ENCODE peak calls at places on chromosomes 12 and 14, in nine cellular contexts. One of them, this sample, is unnamed.

GRCh38 chr12:63387736-63388135 is 236.7 kb upstream of the AVPR1A start:
- DNase-seq in H9: no peak
- DNase-seq in astrocyte of the spinal cord: no peak
- DNase-seq in NB4: no peak
- DNase-seq in cardiac muscle cell: no peak
- DNase-seq in epithelial cell of esophagus: no peak
- DNase-seq in HFFc6: no peak
- DNase-seq in lower lobe of right lung: no peak
- DNase-seq in IMR-90: no peak
- DNase-seq in this sample: no peak

GRCh38 chr14:99875421-99875820 is 82.2 kb downstream of the EML1 start:
- DNase-seq in H9: no peak
- DNase-seq in astrocyte of the spinal cord: no peak
- DNase-seq in NB4: no peak
- DNase-seq in cardiac muscle cell: no peak
- DNase-seq in epithelial cell of esophagus: no peak
- DNase-seq in HFFc6: no peak
- DNase-seq in lower lobe of right lung: no peak
- DNase-seq in IMR-90: no peak
- DNase-seq in this sample: no peak

GRCh38 chr14:19823765-19824164 is 20.2 kb downstream of the OR4N2 start:
- DNase-seq in H9: no peak
- DNase-seq in astrocyte of the spinal cord: no peak
- DNase-seq in NB4: no peak
- DNase-seq in cardiac muscle cell: no peak
- DNase-seq in epithelial cell of esophagus: peak; percentile 0
- DNase-seq in HFFc6: peak; percentile 4
- DNase-seq in lower lobe of right lung: no peak
- DNase-seq in IMR-90: no peak
- DNase-seq in this sample: no peak

GRCh38 chr14:27228053-27228452 is 630.2 kb upstream of the NOVA1 start:
- DNase-seq in H9: no peak
- DNase-seq in astrocyte of the spinal cord: no peak
- DNase-seq in NB4: no peak
- DNase-seq in cardiac muscle cell: no peak
- DNase-seq in epithelial cell of esophagus: peak; percentile 26
- DNase-seq in HFFc6: no peak
- DNase-seq in lower lobe of right lung: no peak
- DNase-seq in IMR-90: no peak
- DNase-seq in this sample: no peak

GRCh38 chr14:71382315-71382714 is 475.1 kb downstream of the PCNX1 start:
- DNase-seq in H9: no peak
- DNase-seq in astrocyte of the spinal cord: no peak
- DNase-seq in NB4: no peak
- DNase-seq in cardiac muscle cell: no peak
- DNase-seq in epithelial cell of esophagus: no peak
- DNase-seq in HFFc6: no peak
- DNase-seq in lower lobe of right lung: no peak
- DNase-seq in IMR-90: no peak
- DNase-seq in this sample: no peak

GRCh38 chr12:93336344-93336743 is 41.4 kb upstream of the NUDT4 start:
- DNase-seq in H9: no peak
- DNase-seq in astrocyte of the spinal cord: peak; percentile 70
- DNase-seq in NB4: no peak
- DNase-seq in cardiac muscle cell: peak; percentile 62
- DNase-seq in epithelial cell of esophagus: no peak
- DNase-seq in HFFc6: no peak
- DNase-seq in lower lobe of right lung: no peak
- DNase-seq in IMR-90: peak; percentile 22
- DNase-seq in this sample: no peak

GRCh38 chr14:38197001-38197760 is 10.5 kb upstream of the SSTR1 start:
- DNase-seq in H9: no peak
- DNase-seq in astrocyte of the spinal cord: peak; percentile 22
- DNase-seq in NB4: no peak
- DNase-seq in cardiac muscle cell: peak; percentile 30
- DNase-seq in epithelial cell of esophagus: no peak
- DNase-seq in HFFc6: no peak
- DNase-seq in lower lobe of right lung: no peak
- DNase-seq in IMR-90: peak; percentile 38
- DNase-seq in this sample: no peak

GRCh38 chr14:23358553-23359166 is 6.0 kb upstream of the SLC22A17 start:
- DNase-seq in H9: peak; percentile 13
- DNase-seq in astrocyte of the spinal cord: no peak
- DNase-seq in NB4: no peak
- DNase-seq in cardiac muscle cell: no peak
- DNase-seq in epithelial cell of esophagus: no peak
- DNase-seq in HFFc6: no peak
- DNase-seq in lower lobe of right lung: no peak
- DNase-seq in IMR-90: no peak
- DNase-seq in this sample: no peak

GRCh38 chr12:12562016-12562483 is 613 bp downstream of the DUSP16 start:
- DNase-seq in H9: peak; percentile 51
- DNase-seq in astrocyte of the spinal cord: no peak
- DNase-seq in NB4: peak; percentile 50
- DNase-seq in cardiac muscle cell: peak; percentile 50
- DNase-seq in epithelial cell of esophagus: peak; percentile 41
- DNase-seq in HFFc6: no peak
- DNase-seq in lower lobe of right lung: peak; percentile 60
- DNase-seq in IMR-90: peak; percentile 18
- DNase-seq in this sample: peak; percentile 36

GRCh38 chr12:18250313-18250916 is 10.9 kb upstream of the PIK3C2G start:
- DNase-seq in H9: no peak
- DNase-seq in astrocyte of the spinal cord: peak; percentile 78
- DNase-seq in NB4: peak; percentile 79
- DNase-seq in cardiac muscle cell: peak; percentile 82
- DNase-seq in epithelial cell of esophagus: peak; percentile 75
- DNase-seq in HFFc6: peak; percentile 66
- DNase-seq in lower lobe of right lung: no peak
- DNase-seq in IMR-90: peak; percentile 76
- DNase-seq in this sample: peak; percentile 2

GRCh38 chr12:68440068-68440581 is 108.0 kb upstream of the MDM1 start:
- DNase-seq in H9: no peak
- DNase-seq in astrocyte of the spinal cord: peak; percentile 48
- DNase-seq in NB4: no peak
- DNase-seq in cardiac muscle cell: peak; percentile 40
- DNase-seq in epithelial cell of esophagus: peak; percentile 73
- DNase-seq in HFFc6: peak; percentile 22
- DNase-seq in lower lobe of right lung: no peak
- DNase-seq in IMR-90: peak; percentile 70
- DNase-seq in this sample: no peak

GRCh38 chr12:4987076-4987775 is 56.5 kb upstream of the KCNA5 start:
- DNase-seq in H9: no peak
- DNase-seq in astrocyte of the spinal cord: peak; percentile 5
- DNase-seq in NB4: no peak
- DNase-seq in cardiac muscle cell: no peak
- DNase-seq in epithelial cell of esophagus: no peak
- DNase-seq in HFFc6: no peak
- DNase-seq in lower lobe of right lung: no peak
- DNase-seq in IMR-90: no peak
- DNase-seq in this sample: no peak

GRCh38 chr14:68785817-68786490 is 6.9 kb downstream of the ZFP36L1 start:
- DNase-seq in H9: no peak
- DNase-seq in astrocyte of the spinal cord: peak; percentile 75
- DNase-seq in NB4: no peak
- DNase-seq in cardiac muscle cell: peak; percentile 68
- DNase-seq in epithelial cell of esophagus: peak; percentile 87
- DNase-seq in HFFc6: no peak
- DNase-seq in lower lobe of right lung: no peak
- DNase-seq in IMR-90: no peak
- DNase-seq in this sample: peak; percentile 64

DNA sequence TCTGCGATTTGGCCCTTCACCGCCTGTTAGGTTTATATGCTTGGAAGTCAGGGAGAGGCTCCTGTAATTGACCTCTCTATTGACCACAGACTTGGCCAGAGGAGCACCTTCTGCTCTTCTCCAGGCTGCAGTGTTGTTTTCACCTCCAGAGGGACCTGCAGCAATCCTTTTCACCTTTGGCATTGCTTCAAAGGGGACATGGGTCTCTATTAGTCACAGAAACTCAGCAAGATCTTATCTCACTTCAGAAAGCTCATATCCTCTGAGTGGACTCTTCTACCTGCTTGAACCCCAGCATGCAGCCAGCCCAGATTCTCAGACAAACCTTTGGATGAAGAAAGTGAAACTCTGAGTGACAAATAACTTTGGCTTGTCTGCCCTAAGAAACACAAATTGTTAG is 339.3 kb downstream of the NRXN3 start:
- DNase-seq in H9: no peak
- DNase-seq in astrocyte of the spinal cord: no peak
- DNase-seq in NB4: no peak
- DNase-seq in cardiac muscle cell: no peak
- DNase-seq in epithelial cell of esophagus: no peak
- DNase-seq in HFFc6: no peak
- DNase-seq in lower lobe of right lung: no peak
- DNase-seq in IMR-90: no peak
- DNase-seq in this sample: no peak
- TF ChIP-seq CTCF in H9: no peak
- TF ChIP-seq CTCF in astrocyte of the spinal cord: no peak
- TF ChIP-seq CTCF in NB4: no peak
- TF ChIP-seq CTCF in cardiac muscle cell: no peak
- TF ChIP-seq CTCF in epithelial cell of esophagus: no peak
- TF ChIP-seq CTCF in HFFc6: no peak
- TF ChIP-seq CTCF in lower lobe of right lung: no peak
- TF ChIP-seq CTCF in IMR-90: no peak
- TF ChIP-seq CTCF in this sample: no peak

GRCh38 chr14:103730490-103731035 is 15.0 kb downstream of the ZFYVE21 start:
- DNase-seq in H9: no peak
- DNase-seq in astrocyte of the spinal cord: no peak
- DNase-seq in NB4: no peak
- DNase-seq in cardiac muscle cell: no peak
- DNase-seq in epithelial cell of esophagus: no peak
- DNase-seq in HFFc6: no peak
- DNase-seq in lower lobe of right lung: peak; percentile 42
- DNase-seq in IMR-90: no peak
- DNase-seq in this sample: no peak
- TF ChIP-seq CTCF in H9: peak; percentile 22
- TF ChIP-seq CTCF in astrocyte of the spinal cord: peak; percentile 12
- TF ChIP-seq CTCF in NB4: no peak
- TF ChIP-seq CTCF in cardiac muscle cell: no peak
- TF ChIP-seq CTCF in epithelial cell of esophagus: peak; percentile 9
- TF ChIP-seq CTCF in HFFc6: peak; percentile 48
- TF ChIP-seq CTCF in lower lobe of right lung: no peak
- TF ChIP-seq CTCF in IMR-90: no peak
- TF ChIP-seq CTCF in this sample: no peak

DNA sequence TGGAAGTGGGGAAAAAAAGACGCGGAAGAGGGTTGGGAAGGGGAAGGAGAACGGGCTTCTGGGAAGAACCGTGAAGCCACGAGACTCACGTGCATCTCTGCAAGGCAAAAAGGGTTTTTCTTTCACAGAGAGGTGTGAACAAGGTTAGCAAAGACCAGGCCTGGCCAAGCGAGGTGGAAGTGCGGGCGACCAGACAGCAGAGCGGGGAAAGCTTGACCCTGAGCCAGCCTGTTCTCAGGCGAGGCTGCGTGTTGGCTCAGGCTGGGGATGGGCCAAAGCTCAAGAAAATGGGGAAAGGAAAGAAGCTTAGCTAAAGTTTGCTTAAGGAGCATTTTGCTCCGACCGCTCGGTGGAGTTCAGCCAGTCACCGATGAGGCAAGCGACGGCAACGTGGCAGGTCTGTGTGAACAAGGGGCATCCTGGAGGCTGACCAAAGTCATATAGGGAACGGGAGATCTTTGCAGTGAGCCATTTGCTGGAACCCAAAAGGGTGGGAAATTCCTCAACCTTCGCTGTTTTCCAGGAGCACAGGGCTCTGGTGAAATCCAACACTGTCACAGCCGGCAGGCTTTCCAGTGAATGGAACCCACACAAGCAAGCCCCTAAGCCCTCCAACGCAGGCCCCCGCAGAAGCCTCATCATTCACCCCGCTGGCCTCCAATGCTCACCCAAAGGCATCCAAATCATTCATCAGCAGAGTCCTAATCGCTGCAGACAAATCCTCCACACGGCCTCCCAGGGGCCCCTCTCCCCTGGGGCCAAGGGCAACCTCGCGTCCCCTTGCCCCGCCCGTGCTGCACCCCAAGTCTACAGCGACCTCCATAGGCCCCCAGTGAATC is 793 bp downstream of the ZNF605 start:
- DNase-seq in H9: peak; percentile 51
- DNase-seq in astrocyte of the spinal cord: peak; percentile 63
- DNase-seq in NB4: peak; percentile 82
- DNase-seq in cardiac muscle cell: peak; percentile 82
- DNase-seq in epithelial cell of esophagus: peak; percentile 63
- DNase-seq in HFFc6: peak; percentile 53
- DNase-seq in lower lobe of right lung: no peak
- DNase-seq in IMR-90: peak; percentile 67
- DNase-seq in this sample: peak; percentile 47
- TF ChIP-seq CTCF in H9: no peak
- TF ChIP-seq CTCF in astrocyte of the spinal cord: no peak
- TF ChIP-seq CTCF in NB4: no peak
- TF ChIP-seq CTCF in cardiac muscle cell: no peak
- TF ChIP-seq CTCF in epithelial cell of esophagus: no peak
- TF ChIP-seq CTCF in HFFc6: peak; percentile 13
- TF ChIP-seq CTCF in lower lobe of right lung: no peak
- TF ChIP-seq CTCF in IMR-90: no peak
- TF ChIP-seq CTCF in this sample: no peak

DNA sequence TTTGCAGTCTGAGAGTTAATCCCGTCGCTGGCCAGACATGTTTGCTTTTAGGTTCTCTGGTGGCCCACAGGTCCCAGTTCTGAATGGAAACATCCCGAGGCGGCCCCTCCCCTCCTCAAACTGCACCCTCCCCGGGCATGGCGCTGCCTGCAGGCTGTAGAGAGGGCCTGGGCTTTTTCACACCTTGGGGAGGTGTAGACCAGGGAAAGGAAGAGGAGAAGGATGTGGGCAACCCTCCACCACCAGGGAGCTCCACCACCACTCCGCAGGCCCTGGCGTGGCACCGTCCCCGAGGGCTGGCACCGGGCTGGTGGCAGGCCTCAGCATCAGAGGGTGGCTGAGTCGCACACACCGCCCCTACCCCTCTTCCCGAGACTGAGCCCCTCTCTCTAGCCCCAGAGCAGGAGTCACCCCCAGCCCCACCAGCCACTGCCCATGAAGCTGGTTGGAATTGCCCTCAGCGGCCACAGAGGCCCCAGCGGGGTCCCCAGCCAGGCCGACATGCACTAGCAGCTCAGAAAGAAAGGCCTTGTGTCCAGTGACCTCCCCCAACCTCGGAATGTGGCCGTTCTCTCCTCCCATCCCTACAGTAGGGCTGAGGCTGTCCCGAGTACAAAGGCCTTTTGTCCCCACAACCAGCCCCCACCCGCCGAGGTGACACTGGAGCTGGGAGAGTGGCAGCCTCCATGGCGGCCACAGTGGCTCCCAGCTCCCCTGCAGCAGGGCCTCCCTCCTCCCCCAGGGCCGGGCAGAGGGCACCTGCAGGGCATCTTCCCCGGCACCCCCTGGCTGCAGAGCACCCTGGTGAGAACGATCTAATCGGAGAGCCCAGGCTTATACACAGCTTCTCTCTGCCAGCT is 23.5 kb upstream of the INF2 start:
- DNase-seq in H9: peak; percentile 59
- DNase-seq in astrocyte of the spinal cord: no peak
- DNase-seq in NB4: no peak
- DNase-seq in cardiac muscle cell: no peak
- DNase-seq in epithelial cell of esophagus: peak; percentile 36
- DNase-seq in HFFc6: no peak
- DNase-seq in lower lobe of right lung: no peak
- DNase-seq in IMR-90: no peak
- DNase-seq in this sample: peak; percentile 63
- TF ChIP-seq CTCF in H9: peak; percentile 48
- TF ChIP-seq CTCF in astrocyte of the spinal cord: peak; percentile 44
- TF ChIP-seq CTCF in NB4: no peak
- TF ChIP-seq CTCF in cardiac muscle cell: peak; percentile 25
- TF ChIP-seq CTCF in epithelial cell of esophagus: peak; percentile 49
- TF ChIP-seq CTCF in HFFc6: peak; percentile 35
- TF ChIP-seq CTCF in lower lobe of right lung: peak; percentile 47
- TF ChIP-seq CTCF in IMR-90: peak; percentile 15
- TF ChIP-seq CTCF in this sample: peak; percentile 52

GRCh38 chr12:125968413-125968812 is 903.2 kb downstream of the AACS start:
- DNase-seq in H9: no peak
- DNase-seq in astrocyte of the spinal cord: no peak
- DNase-seq in NB4: no peak
- DNase-seq in cardiac muscle cell: no peak
- DNase-seq in epithelial cell of esophagus: no peak
- DNase-seq in HFFc6: no peak
- DNase-seq in lower lobe of right lung: no peak
- DNase-seq in IMR-90: no peak
- DNase-seq in this sample: no peak
- TF ChIP-seq CTCF in H9: no peak
- TF ChIP-seq CTCF in astrocyte of the spinal cord: no peak
- TF ChIP-seq CTCF in NB4: no peak
- TF ChIP-seq CTCF in cardiac muscle cell: no peak
- TF ChIP-seq CTCF in epithelial cell of esophagus: no peak
- TF ChIP-seq CTCF in HFFc6: no peak
- TF ChIP-seq CTCF in lower lobe of right lung: no peak
- TF ChIP-seq CTCF in IMR-90: no peak
- TF ChIP-seq CTCF in this sample: no peak

This sample was measured in activated CD8-positive, alpha-beta T cell treated with anti-CD3 and anti-CD28 coated beads for 36 hours.